ENCODE peak calls at places on chromosomes 1 and 21, in nine cellular contexts. I is effector CD4-positive, alpha-beta T cell; R is ACHN; N is HT1080; A is NCI-H1105; C is osteoblast; X is EH; L is stimulated activated CD4-positive, alpha-beta T cell treated with anti-CD3 and anti-CD28 coated beads, Interleukin-1b, Interleukin-23, amount 100 ng/mL, for 4 hours; U is NCI-H1436. G is an unnamed sample.

GRCh38 chr1:910881-911721 is 12.6 kb upstream of the SAMD11 start:
- DNase-seq in U (no peak), A (no peak), L (no peak), N (peak; percentile 50), I (peak; percentile 1), C (peak; percentile 93), X (peak; percentile 66), R (peak; percentile 68), G (peak; percentile 59)

GRCh38 chr1:3651939-3652537 is at the start of gene TP73:
- DNase-seq in I (no peak), N (no peak), A (peak; percentile 66), L (no peak), X (no peak), C (no peak), U (peak; percentile 62), R (no peak), G (peak; percentile 36)

GRCh38 chr1:67809887-67810286 is 23.4 kb downstream of the GNG12 start:
- DNase-seq in A (no peak), I (no peak), R (no peak), N (no peak), L (no peak), U (no peak), X (no peak), C (no peak), G (no peak)

GRCh38 chr1:9008236-9008635 is 18.0 kb downstream of the SLC2A7 start:
- DNase-seq in L (no peak), U (no peak), X (no peak), A (no peak), N (no peak), R (no peak), C (no peak), I (no peak), G (no peak)

GRCh38 chr1:201896951-201897391 is 8.3 kb downstream of the SHISA4 start:
- DNase-seq in A (no peak), U (no peak), R (peak; percentile 49), X (peak; percentile 96), I (no peak), C (peak; percentile 89), L (no peak), N (no peak), G (no peak)

GRCh38 chr1:218546314-218546713 is 201.2 kb downstream of the TGFB2 start:
- DNase-seq in U (no peak), C (peak; percentile 50), I (no peak), X (peak; percentile 59), A (no peak), R (peak; percentile 24), N (peak; percentile 20), L (no peak), G (no peak)

GRCh38 chr1:7943295-7943694 is 2.7 kb upstream of the TNFRSF9 start:
- DNase-seq in U (no peak), A (no peak), I (no peak), R (no peak), X (no peak), C (no peak), L (no peak), N (no peak), G (no peak)

GRCh38 chr1:169899519-169900217 is 6.0 kb upstream of the SCYL3 start:
- DNase-seq in L (no peak), R (no peak), I (no peak), N (peak; percentile 32), X (no peak), U (no peak), A (no peak), C (no peak), G (no peak)

GRCh38 chr1:119219711-119220110 is 79.3 kb upstream of the WARS2 start:
- DNase-seq in L (no peak), C (no peak), X (no peak), R (no peak), U (no peak), N (no peak), A (no peak), I (no peak), G (no peak)

GRCh38 chr1:186828612-186829542 is at the start of gene PLA2G4A:
- DNase-seq in R (peak; percentile 39), C (peak; percentile 71), A (no peak), L (no peak), I (no peak), X (peak; percentile 52), U (no peak), N (peak; percentile 20), G (no peak)

GRCh38 chr1:36752891-36753361 is 270.2 kb upstream of the CSF3R start:
- DNase-seq in U (no peak), C (no peak), X (no peak), I (no peak), N (peak; percentile 57), R (no peak), A (no peak), L (no peak), G (no peak)

GRCh38 chr1:161989108-161989507 is 34.6 kb downstream of the OLFML2B start:
- DNase-seq in L (no peak), U (no peak), R (no peak), N (peak; percentile 86), C (no peak), I (no peak), X (peak; percentile 86), A (no peak), G (no peak)

GRCh38 chr1:219461891-219462528 is 150.9 kb downstream of the ZC3H11B start:
- DNase-seq in L (no peak), A (no peak), R (no peak), I (no peak), U (no peak), N (no peak), C (no peak), X (peak; percentile 25), G (no peak)

GRCh38 chr1:212721388-212722247 is 22.0 kb upstream of the BATF3 start:
- DNase-seq in L (no peak), U (no peak), N (peak; percentile 80), C (peak; percentile 91), R (peak; percentile 69), I (no peak), X (peak; percentile 89), A (no peak), G (no peak)

GRCh38 chr1:207414606-207415108 is 39.5 kb upstream of the CR2 start:
- DNase-seq in L (no peak), I (no peak), C (no peak), R (no peak), U (no peak), N (no peak), X (no peak), A (no peak), G (no peak)

GRCh38 chr1:63774617-63775417 is 1.0 kb downstream of the ROR1 start:
- DNase-seq in L (no peak), C (peak; percentile 88), A (peak; percentile 8), N (peak; percentile 32), R (peak; percentile 39), I (no peak), X (peak; percentile 11), U (no peak), G (no peak)

GRCh38 chr21:29654855-29655254 is 284.9 kb downstream of the GRIK1 start:
- DNase-seq in L (no peak), R (no peak), C (no peak), I (no peak), X (no peak), U (no peak), N (no peak), A (no peak), G (no peak)

GRCh38 chr21:38341546-38342012 is 84.8 kb downstream of the KCNJ15 start:
- DNase-seq in A (no peak), X (no peak), R (no peak), N (no peak), I (no peak), L (no peak), C (peak; percentile 11), U (no peak), G (no peak)

GRCh38 chr21:42358937-42359336 is 7.4 kb downstream of the TFF1 start:
- DNase-seq in N (peak; percentile 36), A (no peak), U (no peak), R (no peak), C (no peak), I (no peak), L (no peak), X (no peak), G (no peak)

GRCh38 chr1:47727051-47727708 is 270.0 kb downstream of the TRABD2B start:
- DNase-seq in N (no peak), X (no peak), R (no peak), U (no peak), I (no peak), A (no peak), L (no peak), C (no peak), G (no peak)

GRCh38 chr1:207031632-207032258 is 811 bp downstream of the C1orf116 start:
- DNase-seq in C (peak; percentile 0), I (no peak), N (no peak), A (peak; percentile 13), R (no peak), U (no peak), X (no peak), L (no peak), G (peak; percentile 39)

G was measured in NCI-H2081.